ENCODE peak calls at places on chromosomes 5 and 9, in ten cellular contexts. Y is stomach; C is colonic mucosa; K is breast epithelium; O is OCI-LY7; G is GM23248; E is A549; S is CD8-positive, alpha-beta T cell; L is neuronal stem cell; H is tibial artery. N is an unnamed sample. For H3K4me1, the result is how much of the 10 kb centered on the place peaks cover.

GRCh38 chr5:144092510-144092909 is 77.9 kb downstream of the YIPF5 start:
- DNase-seq in Y (no peak), C (no peak), K (no peak), O (no peak), G (no peak), E (no peak), S (no peak), L (no peak), H (no peak), N (no peak)

GRCh38 chr9:134175808-134176598 is 11.6 kb upstream of the RNU6ATAC start:
- DNase-seq in Y (no peak), C (no peak), K (no peak), O (no peak), G (peak), E (no peak), S (no peak), L (no peak), H (no peak), N (peak)

GRCh38 chr9:95055851-95056551 is 261.5 kb downstream of the FANCC start:
- DNase-seq in Y (no peak), C (no peak), K (peak), O (no peak), G (peak), E (no peak), S (no peak), L (no peak), H (peak), N (no peak)

GRCh38 chr9:112097712-112098688 is 77.1 kb downstream of the SUSD1 start:
- DNase-seq in Y (peak), C (peak), K (no peak), O (peak), G (peak), E (peak), S (peak), L (peak), H (no peak), N (peak)

GRCh38 chr5:37838933-37839341 is 904 bp downstream of the GDNF start:
- DNase-seq in Y (no peak), C (no peak), K (no peak), O (no peak), G (peak), E (no peak), S (no peak), L (no peak), H (no peak), N (no peak)

GRCh38 chr9:136808075-136808780 is 480 bp downstream of the RABL6 start:
- DNase-seq in Y (peak), C (peak), K (no peak), O (peak), G (peak), E (no peak), S (peak), L (no peak), H (no peak), N (no peak)

GRCh38 chr5:1472964-1473628 is 27.9 kb upstream of the SLC6A3 start:
- DNase-seq in Y (no peak), C (no peak), K (no peak), O (no peak), G (no peak), E (no peak), S (no peak), L (no peak), H (no peak), N (no peak)

GRCh38 chr5:77367733-77368132 is 124.4 kb downstream of the WDR41 start:
- DNase-seq in Y (no peak), C (no peak), K (no peak), O (no peak), G (peak), E (no peak), S (no peak), L (no peak), H (peak), N (peak)

GRCh38 chr9:81116340-81117207 is 572.8 kb downstream of the TLE1 start:
- DNase-seq in Y (no peak), C (no peak), K (no peak), O (no peak), G (no peak), E (no peak), S (no peak), L (no peak), H (no peak), N (no peak)

GRCh38 chr5:375921-376871 is 54.7 kb downstream of the AHRR start:
- DNase-seq in Y (peak), C (peak), K (peak), O (no peak), G (no peak), E (no peak), S (no peak), L (no peak), H (peak), N (peak)

GRCh38 chr9:127444283-127444920 is 6.8 kb downstream of the RPL12 start:
- DNase-seq in Y (no peak), C (no peak), K (no peak), O (peak), G (peak), E (no peak), S (no peak), L (no peak), H (no peak), N (no peak)

GRCh38 chr5:93307557-93307956 is 273.5 kb downstream of the NR2F1-AS1 start:
- DNase-seq in Y (no peak), C (no peak), K (no peak), O (no peak), G (peak), E (no peak), S (no peak), L (no peak), H (no peak), N (no peak)

GRCh38 chr9:124077915-124078572 is 66.5 kb downstream of the LHX2 start:
- DNase-seq in Y (no peak), C (no peak), K (peak), O (no peak), G (peak), E (no peak), S (no peak), L (no peak), H (no peak), N (no peak)

GRCh38 chr9:4400731-4401130 is 89.5 kb upstream of the SLC1A1 start:
- DNase-seq in Y (no peak), C (no peak), K (no peak), O (no peak), G (no peak), E (no peak), S (no peak), L (no peak), H (no peak), N (no peak)

GRCh38 chr5:66818935-66819328 is 222.7 kb downstream of the MAST4 start:
- DNase-seq in Y (no peak), C (no peak), K (no peak), O (no peak), G (no peak), E (no peak), S (no peak), L (no peak), H (no peak), N (no peak)

GRCh38 chr5:68266457-68266856 is 50.9 kb downstream of the PIK3R1 start:
- DNase-seq in Y (no peak), C (no peak), K (no peak), O (no peak), G (no peak), E (no peak), S (no peak), L (no peak), H (no peak), N (no peak)

GRCh38 chr5:64165500-64166200 is at the start of gene RNF180:
- DNase-seq in Y (peak), C (peak), K (peak), O (no peak), G (peak), E (peak), S (no peak), L (peak), H (peak), N (peak)

GRCh38 chr9:72579190-72579589 is 57.8 kb downstream of the TMC1 start:
- DNase-seq in Y (peak), C (peak), K (peak), O (no peak), G (peak), E (peak), S (no peak), L (no peak), H (no peak), N (no peak)

GRCh38 chr9:92036411-92036746 is 78.8 kb downstream of the SPTLC1 start:
- DNase-seq in Y (no peak), C (no peak), K (no peak), O (no peak), G (no peak), E (no peak), S (no peak), L (no peak), H (no peak), N (no peak)

GRCh38 chr5:37900692-37901091 is 60.9 kb upstream of the GDNF start:
- DNase-seq in Y (peak), C (peak), K (no peak), O (peak), G (peak), E (no peak), S (no peak), L (no peak), H (peak), N (no peak)

GRCh38 chr9:37574241-37574721 is 1.9 kb downstream of the FBXO10 start:
- DNase-seq in Y (no peak), C (no peak), K (no peak), O (no peak), G (peak), E (no peak), S (no peak), L (no peak), H (no peak), N (no peak)

GRCh38 chr5:35694481-35694880 is 76.8 kb downstream of the SPEF2 start:
- DNase-seq in Y (no peak), C (no peak), K (no peak), O (no peak), G (no peak), E (no peak), S (no peak), L (no peak), H (no peak), N (no peak)

GRCh38 chr5:172905771-172906170 is 53.5 kb upstream of the RPL26L1 start:
- DNase-seq in Y (no peak), C (no peak), K (no peak), O (no peak), G (no peak), E (no peak), S (no peak), L (no peak), H (no peak), N (no peak)

GRCh38 chr5:96538831-96539250 is 105.8 kb upstream of the PCSK1 start:
- DNase-seq in Y (no peak), C (no peak), K (no peak), O (no peak), G (peak), E (no peak), S (no peak), L (no peak), H (no peak), N (no peak)

GRCh38 chr9:92614763-92615441 is 55.0 kb downstream of the IPPK start:
- DNase-seq in Y (no peak), C (no peak), K (peak), O (no peak), G (peak), E (no peak), S (no peak), L (no peak), H (peak), N (peak)

GRCh38 chr5:180098991-180099732 is 27.6 kb upstream of the RNF130 start:
- DNase-seq in Y (no peak), C (no peak), K (no peak), O (no peak), G (no peak), E (no peak), S (no peak), L (no peak), H (peak), N (no peak)

GRCh38 chr5:142287973-142288313 is 36.9 kb downstream of the SPRY4 start:
- DNase-seq in Y (no peak), C (no peak), K (no peak), O (no peak), G (no peak), E (no peak), S (no peak), L (no peak), H (no peak), N (no peak)

GRCh38 chr5:170225326-170226137 is 7.3 kb upstream of the C5orf58 start:
- DNase-seq in Y (peak), C (peak), K (peak), O (peak), G (peak), E (peak), S (peak), L (peak), H (peak), N (peak)

GRCh38 chr9:98554752-98555151 is 154.0 kb downstream of the GABBR2 start:
- DNase-seq in Y (no peak), C (no peak), K (no peak), O (no peak), G (no peak), E (no peak), S (no peak), L (no peak), H (no peak), N (no peak)

GRCh38 chr9:89883401-89884341 is 278.9 kb downstream of the GADD45G start:
- DNase-seq in Y (peak), C (no peak), K (no peak), O (no peak), G (no peak), E (no peak), S (no peak), L (no peak), H (no peak), N (no peak)

GRCh38 chr9:94083384-94083783 is 880 bp upstream of the PTPDC1 start:
- DNase-seq in Y (no peak), C (no peak), K (no peak), O (no peak), G (no peak), E (no peak), S (no peak), L (no peak), H (no peak), N (no peak)

GRCh38 chr9:126337690-126338426 is 11.2 kb downstream of the MVB12B start:
- DNase-seq in Y (no peak), C (peak), K (no peak), O (no peak), G (no peak), E (no peak), S (no peak), L (no peak), H (no peak), N (no peak)

GRCh38 chr9:79623799-79624721 is 52.3 kb downstream of the TLE4 start:
- DNase-seq in Y (no peak), C (peak), K (no peak), O (peak), G (peak), E (peak), S (peak), L (no peak), H (peak), N (no peak)

GRCh38 chr5:151222769-151223446 is 984 bp downstream of the CCDC69 start:
- DNase-seq in Y (no peak), C (peak), K (no peak), O (peak), G (no peak), E (no peak), S (peak), L (no peak), H (peak), N (peak)
- H3K4me1 ChIP-seq in Y (half or more), C (under half), K (under half), O (half or more), G (under half), E (under half), S (half or more), L (under half), H (under half), N (under half)

GRCh38 chr9:96158147-96158546 is 143.8 kb downstream of the HSD17B3 start:
- DNase-seq in Y (no peak), C (no peak), K (no peak), O (no peak), G (no peak), E (no peak), S (no peak), L (no peak), H (no peak), N (no peak)
- H3K27ac ChIP-seq in Y (no peak), C (no peak), K (no peak), O (no peak), G (no peak), E (no peak), S (no peak), L (no peak), H (no peak), N (no peak)

GRCh38 chr5:151684690-151685361 is 1.9 kb downstream of the SPARC start:
- DNase-seq in Y (no peak), C (peak), K (peak), O (no peak), G (peak), E (no peak), S (no peak), L (peak), H (peak), N (no peak)
- H3K4me3 ChIP-seq in Y (peak), C (peak), K (peak), O (no peak), G (peak), E (no peak), S (no peak), L (peak), H (peak), N (peak)

GRCh38 chr5:131252824-131253171 is 11.1 kb upstream of the CDC42SE2 start:
- DNase-seq in Y (peak), C (peak), K (peak), O (peak), G (no peak), E (no peak), S (peak), L (no peak), H (peak), N (peak)
- H3K4me1 ChIP-seq in Y (under half), C (under half), K (under half), O (half or more), G (under half), E (under half), S (half or more), L (under half), H (under half), N (under half)

GRCh38 chr5:43851741-43852140 is 248.8 kb downstream of the NNT start:
- DNase-seq in Y (no peak), C (no peak), K (no peak), O (no peak), G (no peak), E (no peak), S (no peak), L (no peak), H (no peak), N (no peak)

GRCh38 chr5:43855418-43855817 is 252.4 kb downstream of the NNT start:
- DNase-seq in Y (no peak), C (no peak), K (no peak), O (no peak), G (no peak), E (no peak), S (no peak), L (no peak), H (no peak), N (no peak)

GRCh38 chr5:43859309-43859708 is 256.3 kb downstream of the NNT start:
- DNase-seq in Y (no peak), C (no peak), K (no peak), O (no peak), G (no peak), E (no peak), S (no peak), L (no peak), H (no peak), N (no peak)

GRCh38 chr5:43852276-43852675 is 249.3 kb downstream of the NNT start:
- DNase-seq in Y (no peak), C (no peak), K (no peak), O (no peak), G (no peak), E (no peak), S (no peak), L (no peak), H (no peak), N (no peak)

DNA sequence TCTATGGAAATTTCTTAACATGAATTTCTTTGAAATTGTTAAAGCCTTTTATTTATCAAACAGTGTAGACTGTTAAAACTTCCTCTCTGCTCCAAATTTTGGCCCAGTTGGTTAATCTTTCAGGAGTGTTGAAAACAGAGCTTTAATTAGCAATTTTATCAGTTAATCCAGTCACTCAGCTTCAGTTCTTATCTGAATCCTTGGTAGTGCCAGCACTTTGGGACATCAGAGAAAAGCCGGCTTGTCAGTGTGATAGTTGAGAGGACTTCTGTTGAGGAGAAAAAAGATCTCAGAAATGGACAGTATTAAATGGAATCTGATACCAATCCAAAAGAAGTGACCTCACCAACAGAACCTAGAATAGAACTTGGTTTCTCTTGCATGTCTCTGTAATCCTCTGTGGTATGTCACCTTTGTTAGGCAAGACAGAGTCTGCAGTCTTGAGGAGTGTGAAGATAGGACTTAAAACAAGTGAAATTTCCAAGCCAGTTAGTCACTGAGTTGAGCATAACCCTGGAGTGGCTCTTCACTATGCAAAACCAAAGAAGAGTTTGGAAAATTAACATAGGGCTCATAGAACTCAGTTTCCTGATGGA is 251.8 kb downstream of the NNT start:
- DNase-seq in Y (no peak), C (no peak), K (no peak), O (no peak), G (peak), E (no peak), S (no peak), L (peak), H (no peak), N (no peak)
- H3K27ac ChIP-seq in Y (no peak), C (no peak), K (no peak), O (no peak), G (no peak), E (no peak), S (no peak), L (peak), H (no peak), N (no peak)

GRCh38 chr5:33118761-33119415 is 321.9 kb upstream of the TARS1 start:
- DNase-seq in Y (no peak), C (no peak), K (no peak), O (no peak), G (peak), E (no peak), S (no peak), L (no peak), H (no peak), N (no peak)

GRCh38 chr5:33115467-33115866 is 325.3 kb upstream of the TARS1 start:
- DNase-seq in Y (no peak), C (no peak), K (no peak), O (no peak), G (no peak), E (no peak), S (no peak), L (no peak), H (no peak), N (no peak)

DNA sequence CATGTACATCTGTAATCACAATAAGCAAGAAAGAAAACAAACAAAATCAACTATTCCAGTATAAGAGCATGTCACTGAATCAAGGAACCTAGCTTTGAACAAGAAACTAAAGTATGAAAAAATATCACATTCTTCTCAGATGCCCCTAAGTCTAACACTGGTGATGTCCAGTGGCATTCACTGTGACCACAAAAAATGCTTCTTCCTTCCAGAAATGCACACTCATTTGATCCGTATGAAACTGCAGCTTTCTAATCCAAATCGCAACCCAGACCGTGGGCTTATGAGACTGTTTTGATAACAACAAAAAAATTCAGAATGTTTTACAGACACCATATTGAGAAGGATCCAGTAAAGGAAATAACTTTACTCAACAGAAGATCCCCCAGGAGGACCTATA is 320.1 kb upstream of the TARS1 start:
- DNase-seq in Y (no peak), C (no peak), K (no peak), O (no peak), G (peak), E (no peak), S (no peak), L (no peak), H (no peak), N (no peak)
- H3K4me3 ChIP-seq in Y (no peak), C (no peak), K (no peak), O (no peak), G (peak), E (no peak), S (no peak), L (no peak), H (no peak), N (no peak)

GRCh38 chr5:113115956-113116355 is 139.4 kb downstream of the DCP2 start:
- DNase-seq in Y (no peak), C (no peak), K (no peak), O (no peak), G (no peak), E (no peak), S (no peak), L (no peak), H (no peak), N (no peak)
- H3K4me1 ChIP-seq in Y (under half), C (under half), K (under half), O (under half), G (under half), E (under half), S (under half), L (under half), H (under half), N (under half)

GRCh38 chr9:22103650-22104575 is 94.8 kb upstream of the CDKN2B start:
- DNase-seq in Y (no peak), C (peak), K (no peak), O (no peak), G (peak), E (no peak), S (no peak), L (no peak), H (no peak), N (no peak)
- H3K27ac ChIP-seq in Y (peak), C (peak), K (no peak), O (no peak), G (peak), E (no peak), S (no peak), L (no peak), H (peak), N (no peak)

GRCh38 chr5:74582853-74583252 is 57.7 kb downstream of the ENC1 start:
- DNase-seq in Y (no peak), C (no peak), K (no peak), O (no peak), G (no peak), E (no peak), S (no peak), L (no peak), H (no peak), N (no peak)
- H3K4me3 ChIP-seq in Y (no peak), C (no peak), K (no peak), O (no peak), G (no peak), E (no peak), S (no peak), L (no peak), H (no peak), N (no peak)

N was measured in aorta.